ENCODE peak calls at places on chromosomes 16 and 17, in six cellular contexts. W is mesenchymal stem cell, G is IMR-90, Z is fibroblast of lung, O is neural progenitor cell, T is PC-3. U is an unnamed sample.

GRCh38 chr17:72121164-72122001 is 563 bp downstream of the SOX9 start:
- DNase-seq in Z (peak), W (peak), T (peak), O (peak), G (peak), U (peak)

GRCh38 chr16:19417640-19418039 is at the start of gene TMC5:
- DNase-seq in G (no peak), T (no peak), Z (no peak), W (no peak), O (no peak), U (no peak)

GRCh38 chr16:85192736-85193493 is 80.6 kb upstream of the CIBAR2 start:
- DNase-seq in O (no peak), G (peak), Z (peak), T (no peak), W (peak), U (no peak)

GRCh38 chr17:80720624-80721577 is 176.3 kb downstream of the RPTOR start:
- DNase-seq in Z (peak), T (peak), O (no peak), W (peak), G (peak), U (no peak)

GRCh38 chr16:86448306-86448705 is 62.0 kb upstream of the FOXF1 start:
- DNase-seq in O (no peak), T (no peak), Z (no peak), G (peak), W (peak), U (no peak)

GRCh38 chr17:47205419-47205963 is 3.7 kb upstream of the MYL4 start:
- DNase-seq in W (peak), T (no peak), G (peak), Z (peak), O (no peak), U (peak)

GRCh38 chr16:54178491-54178976 is 108.1 kb downstream of the IRX3 start:
- DNase-seq in O (peak), Z (no peak), W (no peak), T (no peak), G (no peak), U (no peak)

GRCh38 chr17:5508855-5509254 is 22.5 kb downstream of the MIS12 start:
- DNase-seq in Z (peak), O (peak), T (no peak), G (peak), W (peak), U (no peak)

GRCh38 chr16:7393680-7394079 is 61.0 kb downstream of the RBFOX1 start:
- DNase-seq in Z (no peak), W (no peak), O (no peak), T (no peak), G (no peak), U (no peak)

GRCh38 chr16:23006380-23006779 is 142.9 kb downstream of the USP31 start:
- DNase-seq in Z (no peak), O (no peak), W (no peak), G (no peak), T (no peak), U (no peak)

GRCh38 chr17:42428141-42428944 is 5.3 kb upstream of the CAVIN1 start:
- DNase-seq in G (peak), Z (peak), O (peak), T (no peak), W (peak), U (peak)

GRCh38 chr17:13118311-13118710 is 100.5 kb upstream of the ELAC2 start:
- DNase-seq in W (no peak), T (no peak), Z (no peak), G (no peak), O (no peak), U (no peak)

GRCh38 chr17:3695723-3696411 is at the start of gene P2RX5:
- DNase-seq in T (peak), O (peak), G (no peak), W (peak), Z (peak), U (peak)

GRCh38 chr16:70529051-70529777 is 5.6 kb downstream of the SF3B3 start:
- DNase-seq in W (peak), Z (peak), G (peak), O (no peak), T (peak), U (peak)

GRCh38 chr17:62090021-62090824 is 25.1 kb upstream of the MED13 start:
- DNase-seq in Z (no peak), G (no peak), W (no peak), T (no peak), O (no peak), U (no peak)

GRCh38 chr17:36861531-36861930 is 75.7 kb upstream of the LHX1 start:
- DNase-seq in Z (no peak), O (no peak), T (no peak), G (no peak), W (no peak), U (no peak)

GRCh38 chr17:42564815-42565522 is 1.9 kb upstream of the MLX start:
- DNase-seq in T (no peak), W (no peak), O (no peak), G (no peak), Z (no peak), U (no peak)

GRCh38 chr17:17104494-17104893 is 62.2 kb downstream of the MPRIP start:
- DNase-seq in G (no peak), T (no peak), O (no peak), W (no peak), Z (no peak), U (no peak)

GRCh38 chr16:67941469-67942199 is 2.3 kb downstream of the LCAT start:
- DNase-seq in T (no peak), W (no peak), Z (no peak), O (no peak), G (no peak), U (no peak)

GRCh38 chr17:38428150-38428642 is at the start of gene ARHGAP23:
- DNase-seq in G (peak), W (peak), T (peak), O (peak), Z (peak), U (no peak)

GRCh38 chr17:66930933-66931332 is 33.6 kb upstream of the CACNG4 start:
- DNase-seq in W (no peak), Z (no peak), G (no peak), O (no peak), T (peak), U (peak)

GRCh38 chr17:17041571-17042380 is 481 bp upstream of the MPRIP start:
- DNase-seq in T (peak), W (peak), Z (peak), G (peak), O (peak), U (peak)

GRCh38 chr17:35147313-35147982 is at the start of gene UNC45B:
- DNase-seq in W (no peak), G (no peak), Z (no peak), O (no peak), T (no peak), U (no peak)

GRCh38 chr17:61467416-61468262 is 15.4 kb downstream of the TBX4 start:
- DNase-seq in O (peak), Z (peak), T (peak), W (peak), G (peak), U (peak)

GRCh38 chr17:54967621-54968258 is 714 bp downstream of the COX11 start:
- DNase-seq in W (peak), G (peak), Z (peak), T (peak), O (peak), U (peak)

GRCh38 chr17:81097134-81097942 is 62.4 kb downstream of the BAIAP2 start:
- DNase-seq in Z (peak), W (peak), O (peak), G (peak), T (peak), U (peak)

GRCh38 chr16:54576776-54577175 is 290.2 kb upstream of the IRX3 start:
- DNase-seq in G (no peak), W (no peak), Z (no peak), T (no peak), O (peak), U (no peak)

GRCh38 chr16:27253526-27253930 is 15.0 kb downstream of the NSMCE1 start:
- DNase-seq in W (peak), T (peak), G (peak), O (no peak), Z (peak), U (no peak)

GRCh38 chr17:49963626-49964538 is 5.1 kb upstream of the DLX4 start:
- DNase-seq in Z (no peak), O (peak), G (no peak), W (peak), T (no peak), U (no peak)

GRCh38 chr17:41013181-41013580 is 4.3 kb upstream of the KRTAP3-1 start:
- DNase-seq in W (no peak), G (no peak), Z (no peak), T (peak), O (no peak), U (no peak)

GRCh38 chr17:80176757-80177156 is 6.9 kb downstream of the CARD14 start:
- DNase-seq in Z (no peak), O (no peak), W (no peak), G (no peak), T (no peak), U (no peak)

GRCh38 chr16:79845006-79845733 is 244.6 kb upstream of the MAF start:
- DNase-seq in G (no peak), T (no peak), W (no peak), O (no peak), Z (no peak), U (no peak)

GRCh38 chr17:2374549-2375285 is 26.1 kb downstream of the MNT start:
- DNase-seq in G (no peak), Z (no peak), W (no peak), T (no peak), O (no peak), U (no peak)

GRCh38 chr16:14350626-14351025 is 279.4 kb downstream of the PARN start:
- DNase-seq in G (no peak), O (no peak), T (no peak), Z (no peak), W (no peak), U (no peak)
- H2AFZ ChIP-seq in G (no peak), O (no peak), T (no peak), Z (no peak), W (no peak), U (no peak)

GRCh38 chr16:29116980-29117379 is 132.1 kb downstream of the LAT start:
- DNase-seq in W (no peak), T (no peak), Z (no peak), G (no peak), O (no peak), U (no peak)
- H2AFZ ChIP-seq in W (no peak), T (no peak), Z (no peak), G (no peak), O (no peak), U (no peak)

GRCh38 chr17:31008374-31009035 is 37.7 kb downstream of the RNF135 start:
- DNase-seq in Z (peak), O (peak), T (peak), W (peak), G (peak), U (peak)
- H2AFZ ChIP-seq in Z (peak), O (peak), T (peak), W (peak), G (peak), U (peak)

DNA sequence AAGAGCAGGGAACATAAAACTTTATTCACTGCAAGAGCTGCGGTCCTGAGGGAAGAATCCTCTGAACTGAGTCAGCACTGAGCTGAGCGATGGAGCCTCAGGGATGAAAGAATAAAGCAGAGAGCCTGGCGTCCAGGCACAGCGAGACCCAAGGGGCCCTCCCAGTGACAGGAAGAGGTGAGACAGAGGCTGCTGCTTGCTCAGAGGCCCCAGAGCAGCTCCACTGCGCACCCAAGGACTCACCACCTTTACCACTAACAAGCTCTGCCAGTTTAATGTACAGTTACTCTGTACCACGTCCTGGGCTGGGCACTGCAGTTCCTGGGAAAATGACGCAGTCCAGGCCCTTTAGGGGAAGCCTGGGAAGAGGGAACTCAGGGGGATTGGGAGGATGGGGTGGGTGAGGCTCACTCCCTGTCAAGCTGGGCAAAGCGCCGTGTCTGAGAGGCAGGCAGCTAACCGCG is 5.6 kb downstream of the GFAP start:
- DNase-seq in T (peak), Z (peak), W (peak), G (peak), O (no peak), U (no peak)
- H2AFZ ChIP-seq in T (peak), Z (no peak), W (no peak), G (peak), O (no peak), U (no peak)

GRCh38 chr17:6914711-6915110 is 81.1 kb upstream of the ALOX12 start:
- DNase-seq in O (no peak), W (no peak), T (no peak), Z (no peak), G (peak), U (peak)

GRCh38 chr17:6912110-6913051 is 80.9 kb upstream of the TEKT1 start:
- DNase-seq in G (no peak), T (no peak), O (no peak), Z (no peak), W (no peak), U (no peak)

GRCh38 chr17:6919158-6919557 is 76.7 kb upstream of the ALOX12 start:
- DNase-seq in Z (no peak), G (no peak), T (no peak), W (no peak), O (no peak), U (no peak)

GRCh38 chr17:6913608-6914443 is 82.0 kb upstream of the ALOX12 start:
- DNase-seq in T (peak), O (peak), G (peak), Z (peak), W (peak), U (peak)

DNA sequence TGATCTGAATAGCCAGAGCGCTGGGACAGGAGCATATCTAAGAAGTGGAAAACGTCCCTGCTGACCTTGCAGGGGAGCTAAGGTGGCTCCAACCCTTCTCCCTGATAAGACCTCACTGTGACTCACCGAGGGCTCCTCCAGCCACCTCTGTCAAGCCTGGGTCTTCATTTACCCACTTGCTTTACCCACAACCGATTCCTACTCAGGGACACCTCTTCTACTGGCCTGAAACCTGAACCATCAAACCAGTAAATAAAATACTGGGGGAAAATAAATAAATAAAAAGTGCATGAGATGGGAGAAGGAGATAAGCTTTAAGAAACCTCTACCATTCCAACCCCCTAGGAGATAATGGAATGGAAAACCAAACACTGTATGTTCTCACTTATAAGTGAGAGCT is 80.2 kb upstream of the ALOX12 start:
- DNase-seq in Z (no peak), O (no peak), W (no peak), T (no peak), G (no peak), U (no peak)
- H2AFZ ChIP-seq in Z (no peak), O (no peak), W (no peak), T (no peak), G (no peak), U (no peak)

DNA sequence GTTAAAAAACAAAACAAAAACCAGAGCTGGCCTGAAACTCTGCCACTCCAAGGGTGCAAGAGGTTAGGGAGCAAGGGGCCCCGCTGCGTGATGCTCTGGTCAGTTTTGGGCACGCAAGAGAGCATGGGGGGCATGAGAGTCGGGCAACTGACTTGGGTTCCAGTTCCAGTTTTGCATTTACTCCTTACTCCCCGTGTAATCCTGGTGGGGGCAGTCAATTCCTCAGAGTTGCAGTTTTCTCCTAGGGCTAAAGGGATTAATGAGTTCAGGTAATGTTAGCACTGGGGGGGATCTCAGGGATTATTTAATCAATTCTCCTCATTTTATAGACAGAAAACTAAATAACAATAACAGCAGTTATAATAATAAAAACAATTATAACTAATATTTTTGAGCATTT is 72.9 kb upstream of the PMFBP1 start:
- DNase-seq in W (no peak), T (no peak), G (no peak), Z (no peak), O (no peak), U (no peak)
- H2AFZ ChIP-seq in W (no peak), T (no peak), G (peak), Z (no peak), O (no peak), U (no peak)

DNA sequence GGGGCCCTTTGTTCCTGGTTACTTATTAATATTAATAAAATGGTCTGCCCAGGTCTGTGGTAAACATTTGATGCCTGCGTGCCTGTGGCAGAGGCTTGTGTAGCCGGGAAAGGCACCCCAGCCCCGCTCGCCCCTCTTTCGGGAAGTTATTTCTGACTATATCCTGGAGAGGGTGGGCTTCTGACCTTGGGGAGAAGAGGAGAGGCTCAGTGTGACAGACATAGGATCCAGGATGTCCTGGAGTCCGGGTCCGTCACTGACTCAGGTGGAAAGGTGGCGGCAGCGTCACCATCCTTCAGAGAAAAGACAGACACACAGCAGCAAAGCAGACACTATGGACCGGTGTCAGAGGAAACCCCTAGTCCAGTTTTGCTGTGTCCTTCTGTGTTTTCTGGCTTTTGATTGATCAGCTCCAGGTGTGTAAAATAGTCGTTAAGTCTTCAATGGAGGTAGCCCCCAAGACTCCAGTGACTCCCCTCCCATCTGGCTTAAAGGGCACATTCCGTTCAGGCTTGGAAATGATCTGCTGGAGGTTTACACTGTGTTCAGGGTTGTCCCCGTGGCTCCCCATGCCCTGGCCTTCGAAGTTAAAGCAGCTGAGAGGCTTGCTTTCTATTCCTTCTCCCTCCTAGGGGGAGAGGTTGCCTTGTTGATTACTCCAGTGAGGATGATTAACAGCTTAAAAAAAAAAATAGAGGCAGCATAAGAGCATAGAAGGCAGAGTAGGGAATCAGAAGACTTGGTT is 81.6 kb downstream of the CCDC182 start:
- DNase-seq in W (peak), G (no peak), T (no peak), O (peak), Z (peak), U (no peak)
- H2AFZ ChIP-seq in W (no peak), G (peak), T (peak), O (no peak), Z (peak), U (no peak)

GRCh38 chr16:57427307-57427706 is 19.9 kb downstream of the CIAPIN1 start:
- DNase-seq in G (no peak), O (no peak), W (no peak), Z (no peak), T (no peak), U (no peak)
- H2AFZ ChIP-seq in G (no peak), O (no peak), W (no peak), Z (no peak), T (no peak), U (no peak)

U was measured in Karpas-422.